ENCODE peak calls at places on chromosomes 3 and 15, in five cellular contexts. F, L, U, S and Q are unnamed samples.
A peak's percentile ranks its signal among the peaks of the same experiment; 100 is the strongest.

GRCh38 chr15:83078712-83079111 is 11.7 kb upstream of the BTBD1 start:
- DNase-seq in F (no peak), L (no peak), U (no peak), S (no peak), Q (no peak)

GRCh38 chr3:105830836-105831235 is 38.0 kb downstream of the CBLB start:
- DNase-seq in F (no peak), L (no peak), U (no peak), S (no peak), Q (no peak)

GRCh38 chr3:37198996-37199395 is 24.6 kb upstream of the LRRFIP2 start:
- DNase-seq in F (no peak), L (no peak), U (no peak), S (no peak), Q (no peak)

GRCh38 chr3:144039661-144040060 is 68.0 kb downstream of the DIPK2A start:
- DNase-seq in F (no peak), L (no peak), U (no peak), S (no peak), Q (no peak)

GRCh38 chr3:107704477-107704876 is 181.7 kb downstream of the BBX start:
- DNase-seq in F (no peak), L (no peak), U (no peak), S (no peak), Q (no peak)

GRCh38 chr3:140629351-140630137 is 48.3 kb upstream of the TRIM42 start:
- DNase-seq in F (no peak), L (no peak), U (no peak), S (peak; percentile 17), Q (peak; percentile 37)

GRCh38 chr3:129461461-129462146 is 21.6 kb downstream of the IFT122 start:
- DNase-seq in F (no peak), L (no peak), U (no peak), S (no peak), Q (no peak)

GRCh38 chr3:25430942-25431570 is 3.0 kb downstream of the RARB start:
- DNase-seq in F (no peak), L (no peak), U (no peak), S (no peak), Q (no peak)

GRCh38 chr15:30922469-30923311 is 19.0 kb downstream of the FAN1 start:
- DNase-seq in F (peak; percentile 71), L (no peak), U (peak; percentile 6), S (peak; percentile 12), Q (no peak)

GRCh38 chr3:71070497-71071465 is 512.7 kb downstream of the FOXP1 start:
- DNase-seq in F (no peak), L (no peak), U (no peak), S (no peak), Q (no peak)

GRCh38 chr3:54830658-54831057 is 97.2 kb downstream of the LRTM1 start:
- DNase-seq in F (peak; percentile 19), L (no peak), U (peak; percentile 16), S (peak; percentile 20), Q (no peak)

GRCh38 chr3:9826815-9827574 is 16.8 kb downstream of the RPUSD3 start:
- DNase-seq in F (no peak), L (no peak), U (no peak), S (peak; percentile 29), Q (peak; percentile 49)

GRCh38 chr3:130609166-130609574 is 92.2 kb downstream of the COL6A6 start:
- DNase-seq in F (no peak), L (no peak), U (no peak), S (no peak), Q (no peak)

GRCh38 chr15:66408254-66408653 is 21.5 kb downstream of the MAP2K1 start:
- DNase-seq in F (no peak), L (no peak), U (no peak), S (no peak), Q (no peak)

GRCh38 chr3:87126321-87126720 is 100.8 kb upstream of the CHMP2B start:
- DNase-seq in F (no peak), L (no peak), U (no peak), S (no peak), Q (no peak)

GRCh38 chr15:89197503-89197971 is 23.8 kb downstream of the RLBP1 start:
- DNase-seq in F (no peak), L (no peak), U (peak; percentile 21), S (peak; percentile 93), Q (no peak)

GRCh38 chr15:74040115-74040850 is 42.1 kb downstream of the GOLGA6A start:
- DNase-seq in F (peak; percentile 27), L (no peak), U (no peak), S (no peak), Q (no peak)

GRCh38 chr3:108462899-108463298 is 47.5 kb downstream of the MYH15 start:
- DNase-seq in F (no peak), L (no peak), U (no peak), S (no peak), Q (no peak)

GRCh38 chr3:184543848-184544512 is 17.6 kb upstream of the EPHB3 start:
- DNase-seq in F (no peak), L (no peak), U (peak; percentile 86), S (peak; percentile 68), Q (peak; percentile 97)

GRCh38 chr15:96322401-96323249 is 7.9 kb upstream of the NR2F2 start:
- DNase-seq in F (no peak), L (no peak), U (no peak), S (no peak), Q (no peak)

GRCh38 chr15:37679627-37680026 is 254.8 kb upstream of the TMCO5A start:
- DNase-seq in F (no peak), L (no peak), U (no peak), S (no peak), Q (no peak)

GRCh38 chr3:9757427-9757826 is 7.7 kb downstream of the OGG1 start:
- DNase-seq in F (no peak), L (no peak), U (no peak), S (no peak), Q (no peak)

GRCh38 chr3:107947203-107947602 is 143.6 kb downstream of the CD47 start:
- DNase-seq in F (no peak), L (no peak), U (no peak), S (no peak), Q (no peak)

GRCh38 chr3:98779936-98780335 is 16.8 kb downstream of the ST3GAL6 start:
- DNase-seq in F (no peak), L (no peak), U (no peak), S (peak; percentile 41), Q (no peak)

GRCh38 chr3:126083511-126083912 is 412 bp downstream of the SLC41A3 start:
- DNase-seq in F (no peak), L (no peak), U (no peak), S (peak; percentile 14), Q (peak; percentile 60)

GRCh38 chr3:33006571-33007286 is 55.3 kb downstream of the CCR4 start:
- DNase-seq in F (no peak), L (no peak), U (no peak), S (no peak), Q (no peak)

GRCh38 chr3:142210144-142210543 is 15.2 kb downstream of the GK5 start:
- DNase-seq in F (no peak), L (no peak), U (no peak), S (no peak), Q (no peak)

GRCh38 chr3:142213298-142213697 is 12.1 kb downstream of the GK5 start:
- DNase-seq in F (no peak), L (no peak), U (no peak), S (no peak), Q (no peak)

GRCh38 chr3:142210608-142211007 is 14.8 kb downstream of the GK5 start:
- DNase-seq in F (no peak), L (no peak), U (no peak), S (no peak), Q (peak; percentile 26)

GRCh38 chr3:142211034-142211433 is 14.4 kb downstream of the GK5 start:
- DNase-seq in F (no peak), L (no peak), U (no peak), S (no peak), Q (no peak)

GRCh38 chr3:142209655-142210054 is 15.7 kb downstream of the GK5 start:
- DNase-seq in F (no peak), L (no peak), U (no peak), S (no peak), Q (no peak)
- TF ChIP-seq JUND in F (no peak), L (no peak), U (no peak), S (no peak), Q (no peak)

GRCh38 chr15:49697121-49697520 is 76.3 kb downstream of the DTWD1 start:
- DNase-seq in F (no peak), L (no peak), U (no peak), S (no peak), Q (no peak)

GRCh38 chr15:49696441-49696840 is 75.6 kb downstream of the DTWD1 start:
- DNase-seq in F (no peak), L (no peak), U (no peak), S (no peak), Q (no peak)

GRCh38 chr15:49688135-49688790 is 67.4 kb downstream of the DTWD1 start:
- DNase-seq in F (no peak), L (no peak), U (no peak), S (no peak), Q (no peak)

GRCh38 chr15:49692514-49693090 is 71.8 kb downstream of the DTWD1 start:
- DNase-seq in F (no peak), L (no peak), U (no peak), S (no peak), Q (no peak)

DNA sequence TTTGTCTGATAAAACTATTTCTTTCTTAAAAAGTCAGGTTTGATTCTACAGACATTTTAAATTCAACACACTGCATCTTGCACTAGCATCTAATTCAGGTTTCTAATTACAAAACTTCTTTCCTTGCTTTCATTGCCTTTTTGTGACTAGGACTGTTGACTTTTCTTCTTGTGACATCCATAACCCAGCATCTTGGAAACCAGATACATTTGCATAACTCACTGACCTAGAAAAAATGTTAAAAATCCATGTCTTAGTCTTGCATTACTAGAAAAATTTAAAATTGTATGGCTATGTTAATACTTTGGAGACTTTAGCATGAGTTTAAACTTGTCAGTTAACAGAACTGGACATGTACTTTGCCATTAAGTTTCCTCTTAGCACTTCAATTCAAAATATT is 72.6 kb downstream of the DTWD1 start:
- DNase-seq in F (no peak), L (no peak), U (no peak), S (no peak), Q (no peak)
- TF ChIP-seq JUND in F (no peak), L (no peak), U (no peak), S (no peak), Q (no peak)

DNA sequence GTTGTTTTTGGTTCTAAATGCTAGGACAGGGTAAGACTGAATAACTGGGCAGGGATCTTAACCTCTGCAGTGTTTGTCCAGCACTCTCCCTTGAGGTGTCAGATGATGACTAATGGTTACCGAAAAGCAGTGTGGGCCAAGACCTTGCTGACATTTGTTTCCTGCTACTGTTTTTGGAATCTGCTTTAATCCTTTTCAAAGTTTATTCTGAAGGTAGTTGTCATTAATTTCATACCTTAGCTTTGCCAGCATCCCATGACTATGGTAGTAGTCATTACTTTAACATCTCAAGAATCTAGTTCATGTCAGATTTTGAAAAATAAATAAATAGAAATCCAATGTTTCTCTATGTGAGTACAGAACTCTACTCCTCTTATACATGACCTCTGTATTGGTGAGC is 117.0 kb downstream of the P3H2 start:
- DNase-seq in F (no peak), L (no peak), U (peak; percentile 22), S (no peak), Q (peak; percentile 39)
- TF ChIP-seq JUND in F (no peak), L (no peak), U (peak; percentile 43), S (no peak), Q (peak; percentile 16)

GRCh38 chr3:119359476-119359998 is 65.4 kb downstream of the ARHGAP31 start:
- DNase-seq in F (no peak), L (no peak), U (no peak), S (no peak), Q (no peak)
- TF ChIP-seq JUND in F (no peak), L (no peak), U (no peak), S (no peak), Q (no peak)